ENCODE peak calls at places on chromosomes 6 and 20, in eight cellular contexts. J is psoas muscle, L is right lobe of liver, D is H9, P is A549, I is foreskin keratinocyte, X is cardiac muscle cell, H is neural progenitor cell. K is an unnamed sample.

GRCh38 chr20:50048420-50049166 is 64.4 kb downstream of the UBE2V1 start:
- DNase-seq in J (peak), D (no peak), X (peak), H (no peak), L (no peak), I (no peak), P (no peak), K (no peak)

GRCh38 chr6:146785001-146785585 is 186.3 kb downstream of the ADGB start:
- DNase-seq in D (no peak), L (no peak), X (peak), J (no peak), P (peak), I (no peak), H (peak), K (peak)

GRCh38 chr6:24768361-24768760 is 6.4 kb upstream of the GMNN start:
- DNase-seq in P (no peak), X (peak), H (no peak), J (no peak), L (no peak), I (no peak), D (no peak), K (no peak)

GRCh38 chr6:2968600-2969135 is 2.7 kb downstream of the SERPINB6 start:
- DNase-seq in X (no peak), P (no peak), L (peak), J (no peak), D (no peak), H (no peak), I (no peak), K (no peak)

GRCh38 chr6:44020148-44020547 is 107.1 kb downstream of the MRPL14 start:
- DNase-seq in H (no peak), J (no peak), D (no peak), I (no peak), P (no peak), X (peak), L (no peak), K (no peak)

GRCh38 chr20:41168281-41169183 is 31.2 kb downstream of the PLCG1 start:
- DNase-seq in X (no peak), H (no peak), D (no peak), J (no peak), L (peak), I (no peak), P (no peak), K (no peak)

GRCh38 chr20:50611128-50611810 is 80.1 kb downstream of the RIPOR3 start:
- DNase-seq in H (no peak), P (no peak), X (no peak), D (no peak), L (peak), J (no peak), I (no peak), K (no peak)

GRCh38 chr6:118252474-118252873 is 295.6 kb upstream of the PLN start:
- DNase-seq in D (no peak), P (no peak), J (no peak), I (no peak), X (no peak), H (no peak), L (no peak), K (no peak)

GRCh38 chr6:30888472-30889137 is 4.3 kb downstream of the DDR1 start:
- DNase-seq in P (no peak), L (no peak), D (peak), H (no peak), I (no peak), X (peak), J (no peak), K (no peak)

GRCh38 chr20:60203451-60203850 is 245.2 kb downstream of the CDH26 start:
- DNase-seq in L (no peak), I (peak), H (no peak), X (no peak), D (no peak), P (no peak), J (no peak), K (peak)

GRCh38 chr6:93644611-93645010 is 225.3 kb upstream of the EPHA7 start:
- DNase-seq in D (no peak), H (no peak), J (no peak), L (no peak), I (no peak), P (no peak), X (peak), K (no peak)

GRCh38 chr6:34969662-34970265 is 80.7 kb downstream of the ANKS1A start:
- DNase-seq in J (no peak), X (no peak), I (peak), P (no peak), D (no peak), L (no peak), H (no peak), K (peak)

GRCh38 chr6:20830576-20830975 is 296.3 kb downstream of the CDKAL1 start:
- DNase-seq in I (no peak), L (no peak), H (no peak), P (no peak), J (no peak), X (no peak), D (no peak), K (no peak)

GRCh38 chr6:118736351-118736750 is 85.0 kb upstream of the CEP85L start:
- DNase-seq in J (no peak), I (no peak), X (no peak), D (no peak), H (no peak), L (no peak), P (no peak), K (no peak)

GRCh38 chr6:7726416-7727149 is 684 bp downstream of the BMP6 start:
- DNase-seq in P (peak), X (peak), J (peak), I (no peak), L (no peak), H (peak), D (peak), K (no peak)

GRCh38 chr20:11755071-11755881 is 162.4 kb upstream of the BTBD3 start:
- DNase-seq in I (no peak), L (no peak), P (no peak), D (no peak), J (no peak), X (no peak), H (peak), K (no peak)

GRCh38 chr20:21182832-21183563 is 57.1 kb downstream of the KIZ start:
- DNase-seq in I (peak), J (no peak), H (no peak), P (no peak), L (no peak), D (no peak), X (peak), K (peak)

GRCh38 chr6:170357812-170358211 is 51.3 kb downstream of the FAM120B start:
- DNase-seq in H (no peak), X (no peak), I (no peak), L (no peak), P (no peak), D (no peak), J (no peak), K (no peak)

GRCh38 chr6:26300359-26300758 is 64.6 kb upstream of the BTN3A2 start:
- DNase-seq in D (no peak), L (no peak), P (no peak), X (no peak), I (no peak), J (no peak), H (no peak), K (no peak)

GRCh38 chr20:14634666-14635065 is 297.3 kb upstream of the FLRT3 start:
- DNase-seq in X (no peak), J (no peak), H (no peak), D (no peak), I (peak), L (no peak), P (no peak), K (peak)

GRCh38 chr20:8778387-8778786 is 290.5 kb upstream of the PLCB4 start:
- DNase-seq in L (no peak), H (no peak), P (no peak), X (no peak), J (no peak), I (no peak), D (no peak), K (no peak)

GRCh38 chr6:24910850-24911712 is 24.7 kb downstream of the RIPOR2 start:
- DNase-seq in L (peak), J (peak), X (peak), H (peak), D (peak), P (no peak), I (no peak), K (no peak)

GRCh38 chr20:63490416-63490815 is 8.5 kb downstream of the EEF1A2 start:
- DNase-seq in J (no peak), L (no peak), D (peak), X (no peak), H (no peak), P (no peak), I (no peak), K (no peak)

GRCh38 chr6:119676971-119677370 is 327.4 kb upstream of the MAN1A1 start:
- DNase-seq in H (no peak), L (no peak), P (no peak), X (no peak), I (no peak), D (no peak), J (no peak), K (no peak)

GRCh38 chr6:68641172-68641571 is 6.1 kb downstream of the ADGRB3 start:
- DNase-seq in X (no peak), D (no peak), J (no peak), I (no peak), P (no peak), H (no peak), L (no peak), K (no peak)

GRCh38 chr6:91198588-91199255 is 611.9 kb upstream of the MAP3K7 start:
- DNase-seq in X (peak), H (no peak), L (no peak), D (no peak), J (no peak), I (no peak), P (no peak), K (no peak)

GRCh38 chr20:47727170-47727880 is 58.0 kb downstream of the SULF2 start:
- DNase-seq in J (peak), X (no peak), P (no peak), L (peak), I (no peak), D (no peak), H (no peak), K (no peak)

GRCh38 chr20:58246346-58246745 is 17.9 kb upstream of the ANKRD60 start:
- DNase-seq in X (peak), D (peak), L (no peak), H (peak), I (no peak), J (no peak), P (peak), K (no peak)

GRCh38 chr6:126300735-126301134 is 39.2 kb upstream of the CENPW start:
- DNase-seq in P (no peak), I (no peak), J (no peak), L (no peak), H (no peak), D (no peak), X (no peak), K (no peak)

GRCh38 chr6:109718991-109719390 is 27.9 kb downstream of the FIG4 start:
- DNase-seq in H (no peak), P (no peak), I (no peak), D (no peak), L (no peak), J (no peak), X (peak), K (no peak)

GRCh38 chr6:105258816-105259215 is 79.0 kb upstream of the POPDC3 start:
- DNase-seq in J (no peak), H (no peak), X (peak), D (no peak), I (no peak), L (no peak), P (no peak), K (no peak)

GRCh38 chr6:10193321-10193720 is 221.6 kb downstream of the TFAP2A start:
- DNase-seq in L (no peak), D (no peak), I (no peak), X (no peak), J (no peak), H (no peak), P (no peak), K (no peak)

GRCh38 chr6:137541531-137541930 is 47.3 kb upstream of the OLIG3 start:
- DNase-seq in J (no peak), P (no peak), I (no peak), X (no peak), L (no peak), D (no peak), H (no peak), K (no peak)

GRCh38 chr20:34709044-34709835 is 5.1 kb downstream of the TP53INP2 start:
- DNase-seq in D (peak), L (peak), X (peak), H (peak), J (peak), I (no peak), P (peak), K (peak)

DNA sequence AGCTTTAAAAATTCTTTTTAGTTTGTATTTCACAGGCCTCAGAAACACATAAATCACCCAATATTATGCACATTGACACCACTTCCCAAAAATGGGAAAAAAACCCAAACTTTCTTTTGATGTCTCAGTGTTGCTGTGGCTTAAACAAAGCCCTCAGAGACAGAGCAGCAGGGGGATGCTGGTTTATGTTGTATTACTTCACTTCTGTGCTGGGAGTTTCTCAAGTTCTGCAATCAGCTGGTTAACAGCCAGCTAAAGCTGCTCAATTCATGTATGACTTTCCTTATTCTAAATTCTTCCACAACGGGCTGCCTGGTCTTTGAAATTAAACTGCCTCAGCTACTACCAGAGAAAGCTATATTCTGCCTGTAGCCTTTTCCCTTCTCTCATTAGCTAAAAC is 5.6 kb downstream of the FILIP1 start:
- DNase-seq in P (no peak), X (peak), I (no peak), L (no peak), H (no peak), D (no peak), J (no peak), K (no peak)
- H3K27ac ChIP-seq in P (peak), X (peak), I (no peak), L (no peak), H (no peak), D (no peak), J (peak), K (no peak)

GRCh38 chr6:14321992-14322772 is 204.6 kb downstream of the CD83 start:
- DNase-seq in H (peak), X (no peak), D (peak), I (no peak), L (peak), P (no peak), J (no peak), K (no peak)
- TF ChIP-seq CTCF in H (peak), X (no peak), D (peak), I (peak), L (peak), P (no peak), J (no peak), K (no peak)

GRCh38 chr20:56433221-56433879 is 21.3 kb downstream of the CASS4 start:
- DNase-seq in H (no peak), P (no peak), X (no peak), D (no peak), L (no peak), I (no peak), J (no peak), K (no peak)
- H3K27ac ChIP-seq in H (no peak), P (no peak), X (no peak), D (no peak), L (no peak), I (no peak), J (no peak), K (no peak)

GRCh38 chr20:23566199-23566932 is 1.9 kb downstream of the CST9L start:
- DNase-seq in P (no peak), X (no peak), H (no peak), D (peak), I (no peak), L (no peak), J (no peak), K (no peak)
- TF ChIP-seq CTCF in P (no peak), X (no peak), H (no peak), D (peak), I (no peak), L (no peak), J (no peak), K (no peak)

K was measured in RWPE1.